ENCODE peak calls at places on chromosomes 1 and 21, in six cellular contexts. S, Q, Y, M, A and Z are unnamed samples.

GRCh38 chr1:10626781-10627410 is 152.1 kb downstream of the PEX14 start:
- DNase-seq in S (no peak), Q (no peak), Y (no peak), M (no peak), A (no peak), Z (no peak)

GRCh38 chr1:59678065-59678808 is 136.5 kb upstream of the HOOK1 start:
- DNase-seq in S (no peak), Q (no peak), Y (no peak), M (no peak), A (no peak), Z (no peak)

GRCh38 chr1:56532359-56532696 is 47.0 kb downstream of the PLPP3 start:
- DNase-seq in S (no peak), Q (no peak), Y (no peak), M (no peak), A (no peak), Z (no peak)

GRCh38 chr1:86201321-86201720 is 44.7 kb upstream of the COL24A1 start:
- DNase-seq in S (no peak), Q (no peak), Y (no peak), M (no peak), A (no peak), Z (no peak)

GRCh38 chr1:247209306-247209900 is 37.6 kb upstream of the ZNF124 start:
- DNase-seq in S (no peak), Q (no peak), Y (no peak), M (no peak), A (no peak), Z (no peak)

GRCh38 chr1:53546409-53547155 is 87.4 kb downstream of the DMRTB1 start:
- DNase-seq in S (no peak), Q (no peak), Y (no peak), M (no peak), A (no peak), Z (no peak)

GRCh38 chr1:183832472-183832871 is 27.6 kb downstream of the RGL1 start:
- DNase-seq in S (no peak), Q (no peak), Y (no peak), M (no peak), A (no peak), Z (no peak)

GRCh38 chr1:213266983-213267772 is 216.1 kb downstream of the RPS6KC1 start:
- DNase-seq in S (no peak), Q (no peak), Y (no peak), M (no peak), A (no peak), Z (no peak)

GRCh38 chr1:221631551-221631950 is 110.3 kb downstream of the DUSP10 start:
- DNase-seq in S (no peak), Q (no peak), Y (no peak), M (no peak), A (no peak), Z (no peak)

GRCh38 chr1:158999301-159000069 is 10.2 kb upstream of the IFI16 start:
- DNase-seq in S (no peak), Q (peak), Y (peak), M (peak), A (no peak), Z (no peak)

GRCh38 chr1:117760069-117760468 is 154.2 kb downstream of the TENT5C start:
- DNase-seq in S (no peak), Q (no peak), Y (no peak), M (no peak), A (no peak), Z (no peak)

GRCh38 chr1:41454406-41454805 is 30.1 kb downstream of the EDN2 start:
- DNase-seq in S (no peak), Q (no peak), Y (peak), M (no peak), A (no peak), Z (no peak)

GRCh38 chr1:3522564-3523270 is 68.3 kb downstream of the ARHGEF16 start:
- DNase-seq in S (no peak), Q (no peak), Y (no peak), M (no peak), A (no peak), Z (no peak)

GRCh38 chr21:31426235-31426797 is 82.3 kb upstream of the TIAM1 start:
- DNase-seq in S (no peak), Q (no peak), Y (no peak), M (no peak), A (no peak), Z (no peak)

GRCh38 chr1:154735801-154736163 is 127.8 kb upstream of the ADAR start:
- DNase-seq in S (no peak), Q (no peak), Y (no peak), M (no peak), A (no peak), Z (no peak)

GRCh38 chr1:94731891-94732290 is 88.3 kb upstream of the SLC44A3 start:
- DNase-seq in S (no peak), Q (no peak), Y (no peak), M (no peak), A (no peak), Z (no peak)

GRCh38 chr21:34280987-34281386 is 82.8 kb upstream of the KCNE2 start:
- DNase-seq in S (no peak), Q (no peak), Y (peak), M (no peak), A (no peak), Z (no peak)

GRCh38 chr1:181894439-181894859 is 167.1 kb downstream of the ZNF648 start:
- DNase-seq in S (no peak), Q (no peak), Y (no peak), M (no peak), A (no peak), Z (no peak)

GRCh38 chr1:115222616-115223402 is 115.2 kb downstream of the NGF start:
- DNase-seq in S (no peak), Q (no peak), Y (no peak), M (no peak), A (no peak), Z (peak)

GRCh38 chr1:223001653-223002634 is 141.1 kb downstream of the TLR5 start:
- DNase-seq in S (no peak), Q (no peak), Y (no peak), M (no peak), A (no peak), Z (peak)

GRCh38 chr1:40708750-40709099 is 17.2 kb downstream of the NFYC start:
- DNase-seq in S (no peak), Q (peak), Y (no peak), M (peak), A (peak), Z (no peak)

GRCh38 chr1:217136895-217137205 is 413.6 kb upstream of the ESRRG start:
- DNase-seq in S (no peak), Q (no peak), Y (no peak), M (no peak), A (no peak), Z (no peak)

GRCh38 chr1:3629561-3630160 is 4.8 kb downstream of the TPRG1L start:
- DNase-seq in S (no peak), Q (no peak), Y (no peak), M (no peak), A (no peak), Z (no peak)

GRCh38 chr1:226496616-226497015 is 51.9 kb upstream of the STUM start:
- DNase-seq in S (no peak), Q (no peak), Y (no peak), M (no peak), A (no peak), Z (no peak)